ENCODE peak calls at places on chromosomes 3 and 15, in ten cellular contexts. Z is ACHN, R is SW480, L is uterus, U is fibroblast of mammary gland, V is RWPE1, F is HuH-7.5, B is HTR-8/SVneo, T is left colon, K is DMS153. O is an unnamed sample.

GRCh38 chr3:76383781-76384180 is 598.4 kb upstream of the ZNF717 start:
- DNase-seq in F (no peak), U (no peak), L (no peak), Z (no peak), B (no peak), V (no peak), K (no peak), R (no peak), T (no peak), O (no peak)

GRCh38 chr15:39113741-39114140 is 467.1 kb upstream of the THBS1 start:
- DNase-seq in F (no peak), Z (no peak), T (no peak), K (no peak), U (no peak), V (no peak), B (no peak), L (no peak), R (no peak), O (no peak)

GRCh38 chr3:179853176-179853575 is 183.6 kb downstream of the PEX5L start:
- DNase-seq in Z (no peak), L (no peak), V (no peak), U (peak; percentile 81), R (no peak), K (no peak), B (no peak), T (no peak), F (no peak), O (no peak)

GRCh38 chr3:169268942-169269460 is 394.5 kb downstream of the MECOM start:
- DNase-seq in L (no peak), R (no peak), B (no peak), U (no peak), V (no peak), T (no peak), F (no peak), K (no peak), Z (peak; percentile 4), O (no peak)

GRCh38 chr15:46703352-46703861 is 1013.9 kb upstream of the SEMA6D start:
- DNase-seq in U (no peak), Z (no peak), L (no peak), K (no peak), F (no peak), V (no peak), T (no peak), B (no peak), R (no peak), O (no peak)

GRCh38 chr15:67826717-67827560 is 1.6 kb downstream of the SKOR1 start:
- DNase-seq in B (no peak), T (no peak), K (no peak), L (no peak), U (no peak), Z (no peak), R (no peak), F (no peak), V (no peak), O (no peak)

GRCh38 chr15:50344006-50344464 is 11.0 kb downstream of the GABPB1 start:
- DNase-seq in L (no peak), B (no peak), Z (no peak), F (no peak), R (no peak), U (no peak), K (no peak), V (no peak), T (peak; percentile 75), O (peak; percentile 61)

GRCh38 chr3:107235193-107235922 is 141.9 kb upstream of the CCDC54 start:
- DNase-seq in U (peak; percentile 39), L (no peak), R (no peak), K (no peak), F (no peak), Z (peak; percentile 36), V (no peak), T (no peak), B (no peak), O (peak; percentile 13)

GRCh38 chr15:52503788-52504496 is 24.7 kb downstream of the MYO5A start:
- DNase-seq in V (peak; percentile 57), L (no peak), T (no peak), R (no peak), B (no peak), F (no peak), U (peak; percentile 86), K (no peak), Z (no peak), O (no peak)

GRCh38 chr3:113268306-113268705 is 56.9 kb downstream of the BOC start:
- DNase-seq in B (no peak), R (no peak), V (no peak), T (no peak), K (no peak), Z (no peak), U (no peak), L (no peak), F (no peak), O (no peak)

GRCh38 chr3:13796683-13797460 is 83.0 kb downstream of the WNT7A start:
- DNase-seq in L (no peak), V (no peak), B (no peak), R (no peak), T (no peak), K (no peak), F (no peak), U (no peak), Z (no peak), O (no peak)

GRCh38 chr3:38916706-38917105 is 100.7 kb upstream of the SCN10A start:
- DNase-seq in U (no peak), K (no peak), V (no peak), R (peak; percentile 20), F (no peak), T (no peak), Z (no peak), L (no peak), B (no peak), O (no peak)

GRCh38 chr3:180870008-180870733 is 42.3 kb upstream of the FXR1 start:
- DNase-seq in V (no peak), U (peak; percentile 61), K (no peak), B (no peak), R (no peak), T (no peak), L (peak; percentile 36), F (no peak), Z (no peak), O (peak; percentile 33)

GRCh38 chr3:70811880-70812279 is 499.4 kb upstream of the MDFIC2 start:
- DNase-seq in T (no peak), K (peak; percentile 10), B (no peak), R (peak; percentile 16), Z (no peak), F (no peak), L (no peak), V (no peak), U (peak; percentile 92), O (peak; percentile 15)

GRCh38 chr3:125386811-125387210 is 11.7 kb upstream of the ZNF148 start:
- DNase-seq in L (no peak), V (no peak), R (no peak), B (no peak), T (no peak), F (no peak), U (peak; percentile 90), K (no peak), Z (no peak), O (no peak)

GRCh38 chr3:119311191-119311925 is 17.2 kb downstream of the ARHGAP31 start:
- DNase-seq in B (peak; percentile 68), R (peak; percentile 53), Z (peak; percentile 76), F (no peak), K (no peak), T (no peak), V (peak; percentile 64), U (peak; percentile 91), L (no peak), O (no peak)

GRCh38 chr3:40992023-40992422 is 207.3 kb upstream of the CTNNB1 start:
- DNase-seq in F (no peak), B (no peak), U (no peak), T (no peak), K (no peak), Z (no peak), R (no peak), L (no peak), V (peak; percentile 36), O (no peak)

GRCh38 chr3:31502803-31503221 is 29.9 kb upstream of the STT3B start:
- DNase-seq in Z (no peak), B (no peak), T (no peak), F (no peak), L (no peak), R (no peak), V (no peak), U (no peak), K (no peak), O (no peak)

GRCh38 chr15:82044373-82045178 is 1.2 kb downstream of the MEX3B start:
- DNase-seq in K (peak; percentile 25), L (peak; percentile 36), V (peak; percentile 28), R (no peak), Z (peak; percentile 57), U (peak; percentile 52), F (peak; percentile 46), T (peak; percentile 48), B (peak; percentile 41), O (peak; percentile 73)

GRCh38 chr3:127729556-127730056 is 56.9 kb downstream of the ABTB1 start:
- DNase-seq in T (no peak), L (no peak), K (no peak), F (no peak), V (no peak), U (no peak), R (no peak), B (no peak), Z (no peak), O (no peak)

GRCh38 chr3:96814581-96815567 is at the start of gene EPHA6:
- DNase-seq in Z (peak; percentile 34), V (no peak), F (peak; percentile 12), U (no peak), L (no peak), R (no peak), T (no peak), B (peak; percentile 19), K (no peak), O (peak; percentile 34)

GRCh38 chr3:11583226-11583625 is 60.5 kb downstream of the VGLL4 start:
- DNase-seq in K (no peak), V (no peak), R (no peak), T (no peak), L (no peak), U (no peak), B (no peak), F (no peak), Z (no peak), O (no peak)

GRCh38 chr3:13653631-13654279 is 104.8 kb downstream of the FBLN2 start:
- DNase-seq in U (no peak), K (no peak), V (no peak), F (no peak), R (no peak), Z (no peak), T (no peak), B (no peak), L (no peak), O (no peak)

GRCh38 chr3:197950661-197951029 is 655 bp downstream of the RPL35A start:
- DNase-seq in T (no peak), U (no peak), K (no peak), R (no peak), L (no peak), Z (no peak), F (no peak), V (no peak), B (no peak), O (no peak)

GRCh38 chr15:75454471-75455418 is 3.3 kb upstream of the SIN3A start:
- DNase-seq in R (peak; percentile 75), V (peak; percentile 50), L (no peak), Z (peak; percentile 65), T (peak; percentile 71), U (no peak), K (no peak), B (peak; percentile 42), F (peak; percentile 48), O (peak; percentile 87)

GRCh38 chr15:25178835-25179672 is 224.3 kb downstream of the SNRPN start:
- DNase-seq in T (peak; percentile 18), V (no peak), R (no peak), U (no peak), L (peak; percentile 4), F (no peak), B (no peak), Z (no peak), K (no peak), O (no peak)

GRCh38 chr3:53715815-53716483 is 130.3 kb downstream of the CHDH start:
- DNase-seq in F (no peak), R (no peak), V (no peak), T (no peak), Z (no peak), K (no peak), L (no peak), B (no peak), U (peak; percentile 2), O (no peak)

GRCh38 chr3:39170461-39170860 is 17.1 kb upstream of the CSRNP1 start:
- DNase-seq in B (no peak), T (no peak), U (no peak), L (no peak), F (no peak), R (no peak), Z (no peak), K (no peak), V (no peak), O (no peak)

O was measured in hepatocyte.